ENCODE peak calls at places on chromosomes 16 and 17, in eight cellular contexts. N is cardiac muscle cell, V is stomach, Z is left lung, H is left ventricle myocardium inferior, I is body of pancreas, Q is ovary, X is endodermal cell. T is an unnamed sample.

GRCh38 chr16:49463529-49463928 is 89.9 kb downstream of the C16orf78 start:
- DNase-seq in H (no peak), X (peak; percentile 36), Z (peak; percentile 35), V (peak; percentile 44), N (no peak), Q (no peak), I (no peak), T (no peak)

GRCh38 chr16:4358831-4359561 is 7.9 kb upstream of the PAM16 start:
- DNase-seq in X (peak; percentile 95), H (peak; percentile 60), N (peak; percentile 58), Q (peak; percentile 83), Z (peak; percentile 91), I (peak; percentile 79), V (peak; percentile 76), T (peak; percentile 75)

GRCh38 chr17:76585649-76586593 is at the start of gene ST6GALNAC2:
- DNase-seq in Q (peak; percentile 62), I (peak; percentile 79), Z (peak; percentile 96), X (peak; percentile 88), N (no peak), H (peak; percentile 69), V (peak; percentile 84), T (peak; percentile 42)

GRCh38 chr16:58211245-58211644 is 13.3 kb upstream of the CSNK2A2 start:
- DNase-seq in I (no peak), N (no peak), V (no peak), H (no peak), X (no peak), Q (no peak), Z (no peak), T (no peak)

GRCh38 chr17:704111-704864 is 10.4 kb downstream of the VPS53 start:
- DNase-seq in X (no peak), I (no peak), H (no peak), V (no peak), Z (no peak), N (no peak), Q (no peak), T (no peak)

GRCh38 chr17:36854982-36855381 is 82.3 kb upstream of the LHX1 start:
- DNase-seq in H (no peak), V (no peak), N (no peak), I (no peak), Z (no peak), Q (no peak), X (no peak), T (no peak)

GRCh38 chr17:68682913-68683312 is 81.7 kb upstream of the FAM20A start:
- DNase-seq in H (no peak), V (no peak), I (no peak), Q (no peak), Z (no peak), N (no peak), X (no peak), T (no peak)

GRCh38 chr17:53313746-53314145 is 509.0 kb upstream of the KIF2B start:
- DNase-seq in X (no peak), V (no peak), I (no peak), Q (no peak), N (peak; percentile 1), H (no peak), Z (no peak), T (no peak)

GRCh38 chr16:57868913-57869520 is 66.7 kb upstream of the KIFC3 start:
- DNase-seq in N (no peak), Q (no peak), V (no peak), X (peak; percentile 24), I (no peak), Z (no peak), H (no peak), T (no peak)

GRCh38 chr17:57295526-57296023 is 39.3 kb downstream of the MSI2 start:
- DNase-seq in I (no peak), H (no peak), N (peak; percentile 10), Q (no peak), V (no peak), X (no peak), Z (no peak), T (no peak)

GRCh38 chr17:34620458-34620857 is 41.1 kb downstream of the TMEM132E start:
- DNase-seq in H (no peak), Q (no peak), V (no peak), N (no peak), X (no peak), Z (no peak), I (no peak), T (no peak)
- H3K27ac ChIP-seq in H (no peak overlapping the region), Q (no peak overlapping the region), V (no peak overlapping the region), N (no peak overlapping the region), X (no peak overlapping the region), Z (no peak overlapping the region), I (no peak overlapping the region), T (no peak overlapping the region)

DNA sequence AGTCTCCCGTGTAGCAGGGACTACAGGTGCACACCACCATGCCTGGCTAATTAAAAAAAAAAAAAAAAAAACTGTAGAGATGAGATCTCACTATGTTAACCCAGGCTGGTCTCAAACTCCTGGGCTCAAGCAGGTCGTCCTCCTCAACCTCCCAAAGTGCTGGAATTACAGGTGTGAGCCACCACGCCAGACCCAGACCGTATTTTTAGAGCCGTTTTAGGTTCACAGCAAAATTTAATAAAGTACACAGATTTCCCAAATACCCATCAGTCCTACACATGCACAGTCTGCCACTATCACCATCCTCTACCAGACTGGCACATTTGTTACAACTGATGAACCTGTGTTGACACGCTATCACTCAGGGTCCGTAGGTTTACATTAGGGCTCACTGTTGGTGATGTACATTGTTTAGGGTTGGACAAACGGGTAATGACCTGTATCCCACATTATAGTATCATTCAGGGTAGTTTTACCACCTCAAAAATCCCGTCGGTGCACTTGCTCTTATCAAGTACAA is 10.4 kb downstream of the HS3ST3B1 start:
- DNase-seq in X (no peak), N (no peak), V (no peak), I (no peak), Q (no peak), Z (no peak), H (no peak), T (no peak)
- H3K4me3 ChIP-seq in X (no peak overlapping the region), N (no peak overlapping the region), V (no peak overlapping the region), I (no peak overlapping the region), Q (no peak overlapping the region), Z (no peak overlapping the region), H (no peak overlapping the region), T (no peak overlapping the region)

DNA sequence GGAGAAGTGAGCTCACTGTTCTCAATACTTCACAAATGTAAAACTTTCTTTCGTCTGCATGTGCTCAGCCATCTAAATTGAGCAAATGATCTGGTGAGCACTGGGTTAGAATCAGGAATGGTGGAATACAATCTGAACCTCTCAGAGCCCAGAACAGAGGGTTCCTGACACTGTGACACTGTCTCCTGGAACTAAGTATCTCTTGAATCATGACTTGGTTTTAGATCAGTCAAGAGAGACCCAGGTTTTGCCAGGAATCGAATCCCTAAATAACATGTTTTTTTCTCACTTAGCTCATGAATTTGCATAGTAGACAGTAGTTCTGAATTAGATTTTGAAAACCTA is 49.3 kb downstream of the SF3B3 start:
- DNase-seq in V (no peak), Z (no peak), Q (no peak), I (no peak), N (no peak), X (no peak), H (no peak), T (no peak)
- H3K27ac ChIP-seq in V (no peak overlapping the region), Z (peak overlapping the region; percentile 41), Q (no peak overlapping the region), I (no peak overlapping the region), N (peak overlapping the region; percentile 47), X (no peak overlapping the region), H (peak overlapping the region; percentile 84), T (peak overlapping the region; percentile 62)

DNA sequence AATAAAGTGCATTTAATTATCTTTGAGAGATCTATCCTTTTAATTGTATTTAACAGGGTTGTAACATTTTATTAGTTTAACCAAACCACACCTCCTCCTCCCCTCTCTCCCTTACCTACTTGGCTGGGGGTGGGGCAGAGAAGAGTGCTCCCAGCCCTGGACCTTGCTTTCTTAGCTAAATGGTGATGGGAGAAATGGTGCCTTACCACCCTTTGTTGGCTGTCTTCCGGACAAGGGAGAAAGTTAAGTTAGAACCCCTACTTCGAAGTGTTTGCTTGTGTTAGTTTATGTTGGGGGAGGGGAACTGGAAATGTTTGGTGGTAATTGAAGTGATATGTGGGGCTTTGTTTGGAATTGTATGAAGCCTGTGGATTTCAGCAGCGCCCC is 3.9 kb downstream of the FZD2 start:
- DNase-seq in Q (no peak), Z (no peak), N (no peak), V (no peak), H (no peak), I (no peak), X (no peak), T (no peak)
- H3K4me3 ChIP-seq in Q (no peak overlapping the region), Z (no peak overlapping the region), N (peak overlapping the region; percentile 49), V (no peak overlapping the region), H (no peak overlapping the region), I (no peak overlapping the region), X (peak overlapping the region; percentile 93), T (no peak overlapping the region)

GRCh38 chr16:68379472-68380347 is 68.6 kb downstream of the SMPD3 start:
- DNase-seq in N (no peak), Q (no peak), Z (peak; percentile 28), I (no peak), X (no peak), V (no peak), H (no peak), T (no peak)

GRCh38 chr16:68377221-68377620 is 66.4 kb downstream of the PRMT7 start:
- DNase-seq in V (no peak), Z (peak; percentile 50), I (no peak), Q (no peak), X (no peak), H (no peak), N (no peak), T (no peak)

GRCh38 chr16:68380348-68380670 is 68.0 kb downstream of the SMPD3 start:
- DNase-seq in N (no peak), V (no peak), Z (peak; percentile 35), X (no peak), I (no peak), Q (no peak), H (no peak), T (no peak)

GRCh38 chr16:68377667-68378420 is 67.0 kb downstream of the PRMT7 start:
- DNase-seq in I (peak; percentile 20), Z (peak; percentile 62), V (peak; percentile 34), Q (no peak), X (no peak), N (peak; percentile 33), H (no peak), T (no peak)

DNA sequence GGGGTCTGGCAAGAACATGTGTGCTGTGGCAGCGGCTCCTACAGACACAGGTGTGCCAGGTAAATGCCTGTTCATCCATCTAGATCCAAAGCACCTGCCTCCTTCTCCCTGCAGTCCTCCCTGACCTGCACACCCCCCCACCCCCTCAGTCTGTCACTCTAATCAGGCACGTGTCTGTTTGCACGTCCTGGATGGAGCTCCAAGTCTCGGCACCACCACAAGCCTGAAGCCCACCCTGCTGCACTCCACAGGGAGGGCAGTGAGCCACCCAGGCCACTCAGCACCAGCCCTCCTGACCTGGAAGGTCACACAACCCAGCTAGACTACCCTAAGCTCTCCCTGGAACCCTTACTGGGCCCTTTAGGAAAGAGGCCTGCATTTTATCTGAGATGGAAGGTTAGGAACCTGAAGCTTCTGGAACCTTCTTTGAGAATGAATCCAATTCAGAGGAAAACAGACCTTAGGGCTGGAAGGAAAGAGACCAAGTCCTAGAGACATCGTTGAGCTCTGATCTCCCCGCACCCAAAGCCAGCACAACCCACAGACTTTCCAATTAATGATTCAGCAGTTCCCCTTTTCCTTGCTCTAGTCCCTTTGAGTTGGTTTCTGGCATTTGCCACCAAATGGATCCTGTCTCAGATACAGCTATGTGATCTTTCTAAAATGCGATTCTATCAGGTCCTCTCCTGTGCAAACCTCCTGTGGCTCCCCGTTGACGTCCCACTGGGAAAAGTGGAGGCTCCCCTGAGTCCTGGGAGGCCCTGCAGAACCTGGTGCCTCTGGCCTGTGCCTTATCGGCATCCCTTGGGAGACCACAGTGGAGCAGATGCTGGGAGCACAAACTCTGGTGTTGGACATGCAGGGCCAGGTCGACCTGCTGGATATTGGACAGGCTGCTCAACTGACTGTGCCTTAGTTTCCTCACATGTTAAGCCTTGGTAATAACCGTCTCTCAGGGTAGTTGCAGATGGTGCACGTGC is 67.9 kb downstream of the PRMT7 start:
- DNase-seq in I (no peak), H (no peak), Q (no peak), N (no peak), V (no peak), Z (peak; percentile 40), X (no peak), T (no peak)
- H3K27ac ChIP-seq in I (no peak overlapping the region), H (no peak overlapping the region), Q (no peak overlapping the region), N (no peak overlapping the region), V (no peak overlapping the region), Z (no peak overlapping the region), X (no peak overlapping the region), T (no peak overlapping the region)